ENCODE peak calls at places on chromosomes 4 and X, in nine cellular contexts. H, B, E, N, Q, Z, X, I and R are unnamed samples.

GRCh38 chr4:109826719-109827118 is 1.1 kb upstream of the RRH start:
- DNase-seq in Q (no peak), B (no peak), Z (no peak), E (no peak), X (no peak), N (no peak), I (peak; percentile 28), H (no peak), R (no peak)

GRCh38 chr4:34464196-34464595 is 1780.1 kb downstream of the ARAP2 start:
- DNase-seq in N (no peak), I (no peak), Q (no peak), E (no peak), X (peak; percentile 3), B (no peak), Z (no peak), H (no peak), R (no peak)

GRCh38 chr4:176780995-176781738 is 11.6 kb downstream of the VEGFC start:
- DNase-seq in X (no peak), I (no peak), H (no peak), Z (no peak), N (no peak), B (no peak), Q (no peak), E (no peak), R (no peak)

GRCh38 chr4:139734875-139735380 is 69.3 kb downstream of the MGST2 start:
- DNase-seq in Z (peak; percentile 74), H (peak; percentile 89), X (no peak), B (peak; percentile 89), N (no peak), Q (peak; percentile 95), E (peak; percentile 71), I (peak; percentile 97), R (peak; percentile 95)

GRCh38 chr4:15754323-15754722 is 23.8 kb upstream of the CD38 start:
- DNase-seq in X (no peak), Q (no peak), B (no peak), Z (no peak), N (no peak), E (no peak), I (no peak), H (no peak), R (no peak)

GRCh38 chr4:44522761-44523445 is 74.3 kb upstream of the KCTD8 start:
- DNase-seq in B (no peak), Z (no peak), I (no peak), X (no peak), Q (no peak), N (no peak), H (no peak), E (no peak), R (no peak)

GRCh38 chrX:115337735-115338134 is 48.2 kb downstream of the LUZP4 start:
- DNase-seq in I (no peak), N (no peak), E (no peak), Z (no peak), Q (peak; percentile 50), H (no peak), B (no peak), X (no peak), R (no peak)

GRCh38 chr4:78069859-78070258 is 12.7 kb downstream of the FRAS1 start:
- DNase-seq in Z (no peak), N (no peak), E (no peak), X (no peak), H (no peak), I (no peak), Q (no peak), B (no peak), R (no peak)

GRCh38 chrX:154366666-154367055 is 7.8 kb downstream of the FLNA start:
- DNase-seq in Z (no peak), I (no peak), X (no peak), H (no peak), Q (no peak), E (no peak), B (no peak), N (no peak), R (no peak)

GRCh38 chrX:28638775-28639174 is 51.5 kb downstream of the IL1RAPL1 start:
- DNase-seq in X (no peak), B (no peak), H (no peak), E (no peak), I (no peak), Z (no peak), Q (no peak), N (no peak), R (no peak)

GRCh38 chrX:72029473-72030411 is 102.0 kb downstream of the RTL5 start:
- DNase-seq in I (peak; percentile 47), X (peak; percentile 16), B (no peak), N (peak; percentile 49), H (peak; percentile 39), Q (no peak), Z (no peak), E (no peak), R (peak; percentile 67)

GRCh38 chr4:108714880-108715279 is 48.0 kb downstream of the ETNPPL start:
- DNase-seq in N (no peak), I (no peak), Z (no peak), Q (no peak), X (peak; percentile 29), H (no peak), B (no peak), E (no peak), R (no peak)

GRCh38 chr4:108706289-108706688 is 55.9 kb downstream of the OSTC start:
- DNase-seq in H (no peak), Q (no peak), N (no peak), E (no peak), I (no peak), X (no peak), B (no peak), Z (no peak), R (no peak)

GRCh38 chr4:108703966-108704365 is 53.6 kb downstream of the OSTC start:
- DNase-seq in Z (no peak), N (no peak), H (no peak), Q (no peak), E (no peak), B (no peak), I (no peak), X (no peak), R (no peak)

GRCh38 chr4:108709722-108710121 is 53.1 kb downstream of the ETNPPL start:
- DNase-seq in H (no peak), N (no peak), Q (no peak), E (no peak), B (no peak), Z (no peak), X (no peak), I (no peak), R (no peak)

DNA sequence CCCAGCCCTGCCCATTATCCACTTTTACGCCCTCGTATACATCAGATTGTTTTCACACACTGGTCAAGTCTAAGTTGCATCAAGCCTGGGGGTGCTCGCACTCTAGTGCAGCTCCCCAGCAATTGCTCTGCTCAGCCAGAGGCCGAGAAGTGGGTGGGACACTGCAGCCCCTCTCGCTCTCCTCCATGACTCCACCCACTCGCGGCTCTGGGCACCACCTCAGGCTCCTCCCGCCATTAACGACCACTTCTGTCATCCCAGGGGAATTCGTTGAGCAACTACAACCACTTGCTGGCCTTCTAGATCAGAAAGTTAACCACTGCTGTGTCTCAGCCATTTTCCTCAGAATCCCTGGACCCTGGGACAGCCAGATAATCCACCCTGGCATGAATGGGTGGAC is 53.6 kb downstream of the ETNPPL start:
- DNase-seq in Q (no peak), I (no peak), H (no peak), E (no peak), N (no peak), B (no peak), Z (no peak), X (no peak), R (no peak)
- H3K4me3 ChIP-seq in Q (no peak overlapping the region), I (no peak overlapping the region), H (no peak overlapping the region), E (no peak overlapping the region), N (no peak overlapping the region), B (no peak overlapping the region), Z (no peak overlapping the region), X (no peak overlapping the region), R (no peak overlapping the region)

DNA sequence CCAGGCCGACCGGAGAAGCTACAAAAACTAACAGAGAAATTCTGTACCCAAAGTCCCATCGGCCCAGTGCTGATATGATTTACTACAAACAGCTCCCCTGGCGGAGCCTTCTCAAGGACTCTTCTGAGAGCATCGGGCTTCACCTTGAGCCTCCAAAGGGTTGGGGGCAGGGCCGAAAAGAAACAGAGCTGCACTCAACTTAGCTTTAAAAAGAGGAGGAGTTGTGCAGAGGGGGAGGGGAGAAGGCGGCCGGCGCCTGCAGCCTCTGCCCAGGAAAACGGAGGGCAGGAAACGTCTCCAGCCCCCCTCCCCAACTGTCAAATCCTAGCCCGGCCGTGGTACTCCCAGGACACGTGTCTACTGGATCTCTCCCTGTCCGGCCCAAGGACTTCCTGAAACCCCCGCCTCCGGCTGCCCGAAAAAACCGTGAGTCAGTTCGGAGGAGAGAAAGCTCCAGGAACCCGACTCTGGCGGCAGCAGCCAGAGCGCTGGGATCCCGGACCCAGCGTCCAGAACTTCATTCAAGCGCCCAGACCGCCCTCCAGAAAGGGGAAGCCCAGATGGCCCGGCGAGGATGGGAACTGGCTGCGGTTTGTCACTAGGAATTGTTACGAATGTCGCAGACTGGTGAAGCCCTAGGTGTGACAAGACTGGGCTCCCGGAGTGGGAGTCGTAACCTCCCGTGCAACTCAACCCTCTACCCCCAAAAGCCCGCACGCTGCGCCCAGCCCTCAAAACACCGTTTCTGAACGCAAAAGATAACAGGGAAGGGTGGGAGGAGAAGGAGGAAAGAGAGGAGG is 1.0 kb downstream of the ADAMTS3 start:
- DNase-seq in N (peak; percentile 40), Q (peak; percentile 86), H (peak; percentile 75), X (peak; percentile 3), I (peak; percentile 69), Z (peak; percentile 32), B (peak; percentile 81), E (peak; percentile 38), R (peak; percentile 87)
- H3K27ac ChIP-seq in N (peak overlapping the region; percentile 67), Q (peak overlapping the region; percentile 84), H (no peak overlapping the region), X (no peak overlapping the region), I (peak overlapping the region; percentile 83), Z (peak overlapping the region; percentile 70), B (peak overlapping the region; percentile 65), E (no peak overlapping the region), R (peak overlapping the region; percentile 81)

DNA sequence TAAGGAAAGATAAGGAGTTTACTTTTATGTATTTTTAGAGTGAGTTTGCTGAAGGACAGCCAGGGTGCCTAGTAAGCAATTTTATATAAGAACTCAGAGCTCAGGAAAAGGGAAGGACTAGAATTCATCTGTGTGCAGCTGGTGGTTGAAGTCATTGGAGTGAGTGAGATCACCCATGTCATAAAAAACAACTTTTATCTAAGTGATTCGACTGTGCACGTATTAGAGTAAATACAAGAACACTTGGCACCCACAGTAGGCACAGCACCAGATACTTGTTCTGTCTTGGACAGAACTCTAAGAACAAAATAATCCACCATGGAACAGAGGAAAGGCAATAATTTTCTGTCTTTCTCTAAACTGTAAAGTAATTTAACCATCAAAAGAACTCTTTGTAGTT is 31.6 kb downstream of the SYNPO2 start:
- DNase-seq in I (no peak), Q (no peak), E (no peak), X (no peak), N (no peak), B (no peak), H (no peak), Z (no peak), R (peak; percentile 79)
- TF ChIP-seq EP300 in I (no peak), Q (no peak), E (no peak), X (no peak), N (no peak), B (no peak), H (no peak), Z (no peak), R (no peak)

DNA sequence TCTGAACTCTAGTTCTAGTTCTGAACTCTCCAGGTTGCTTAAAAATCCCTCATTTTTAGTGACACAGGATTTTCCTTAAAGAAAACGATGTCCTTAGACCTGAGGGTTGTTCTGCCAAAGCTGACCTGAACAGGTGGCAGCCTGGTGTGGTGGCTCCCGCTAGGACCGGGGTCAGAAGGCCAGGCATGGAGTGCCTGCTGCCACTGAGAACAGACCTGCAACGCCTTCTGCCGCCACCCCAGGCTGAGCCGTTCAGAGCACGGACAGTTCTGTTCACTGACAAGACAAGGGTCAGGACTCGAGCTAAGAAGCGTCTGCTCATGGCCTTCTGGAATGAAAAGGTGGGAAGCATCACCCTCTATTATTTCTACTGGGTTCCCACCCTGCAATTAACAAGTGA is 15.8 kb downstream of the DCTD start:
- DNase-seq in Q (no peak), Z (no peak), N (no peak), B (no peak), I (no peak), H (no peak), E (no peak), X (no peak), R (no peak)
- H3K4me3 ChIP-seq in Q (no peak overlapping the region), Z (no peak overlapping the region), N (no peak overlapping the region), B (no peak overlapping the region), I (no peak overlapping the region), H (no peak overlapping the region), E (no peak overlapping the region), X (no peak overlapping the region), R (no peak overlapping the region)